ENCODE peak calls at places on chromosome 16, in five cellular contexts. X, E, C, R and Y are unnamed samples.
A peak's percentile ranks its signal among the peaks of the same experiment; 100 is the strongest.

GRCh38 chr16:4283939-4284338 is 11.1 kb upstream of the TFAP4 start:
- DNase-seq in X (no peak), E (no peak), C (no peak), R (no peak), Y (no peak)

GRCh38 chr16:30585022-30585399 is 486 bp downstream of the ZNF785 start:
- DNase-seq in X (peak; percentile 24), E (no peak), C (no peak), R (peak; percentile 66), Y (no peak)

GRCh38 chr16:22428654-22429053 is 54.2 kb upstream of the CDR2 start:
- DNase-seq in X (no peak), E (no peak), C (no peak), R (no peak), Y (peak; percentile 50)

GRCh38 chr16:56933266-56933619 is 1.3 kb downstream of the HERPUD1 start:
- DNase-seq in X (no peak), E (no peak), C (no peak), R (peak; percentile 25), Y (no peak)

GRCh38 chr16:48537275-48537674 is 72.7 kb downstream of the N4BP1 start:
- DNase-seq in X (peak; percentile 33), E (no peak), C (no peak), R (peak; percentile 67), Y (no peak)

GRCh38 chr16:52825882-52826281 is 226.8 kb downstream of the CHD9NB start:
- DNase-seq in X (no peak), E (no peak), C (peak; percentile 64), R (no peak), Y (no peak)

GRCh38 chr16:81447383-81448101 is 2.9 kb downstream of the CMIP start:
- DNase-seq in X (no peak), E (peak; percentile 66), C (peak; percentile 15), R (no peak), Y (no peak)

GRCh38 chr16:10594312-10594950 is 14.0 kb upstream of the EMP2 start:
- DNase-seq in X (no peak), E (peak; percentile 96), C (no peak), R (no peak), Y (no peak)

GRCh38 chr16:89921699-89922476 is 1.3 kb upstream of the TUBB3 start:
- DNase-seq in X (peak; percentile 95), E (peak; percentile 54), C (peak; percentile 50), R (peak; percentile 93), Y (peak; percentile 72)

GRCh38 chr16:55487048-55487803 is 8.2 kb downstream of the MMP2 start:
- DNase-seq in X (peak; percentile 79), E (no peak), C (no peak), R (peak; percentile 90), Y (peak; percentile 24)

GRCh38 chr16:9192746-9193145 is 101.3 kb downstream of the HAPSTR1 start:
- DNase-seq in X (no peak), E (no peak), C (no peak), R (no peak), Y (no peak)

GRCh38 chr16:89453662-89454321 is 36.6 kb downstream of the ANKRD11 start:
- DNase-seq in X (peak; percentile 46), E (no peak), C (no peak), R (no peak), Y (no peak)

GRCh38 chr16:12087901-12088364 is 111.4 kb downstream of the SNX29 start:
- DNase-seq in X (no peak), E (no peak), C (no peak), R (peak; percentile 46), Y (no peak)

GRCh38 chr16:19481291-19481690 is 40.6 kb downstream of the GDE1 start:
- DNase-seq in X (no peak), E (no peak), C (no peak), R (no peak), Y (no peak)

GRCh38 chr16:54926166-54926838 is 4.4 kb upstream of the IRX5 start:
- DNase-seq in X (no peak), E (no peak), C (no peak), R (no peak), Y (no peak)

GRCh38 chr16:12289175-12290063 is 312.9 kb downstream of the SNX29 start:
- DNase-seq in X (no peak), E (peak; percentile 55), C (no peak), R (no peak), Y (no peak)

GRCh38 chr16:57788252-57788841 is 13.9 kb downstream of the KIFC3 start:
- DNase-seq in X (no peak), E (no peak), C (no peak), R (peak; percentile 62), Y (peak; percentile 47)

GRCh38 chr16:6684076-6684673 is 648.5 kb upstream of the RBFOX1 start:
- DNase-seq in X (no peak), E (peak; percentile 18), C (peak; percentile 47), R (no peak), Y (peak; percentile 25)

GRCh38 chr16:75026892-75027391 is 28.1 kb downstream of the ZNRF1 start:
- DNase-seq in X (no peak), E (no peak), C (no peak), R (no peak), Y (no peak)

GRCh38 chr16:68259421-68259820 is 4.9 kb upstream of the SLC7A6 start:
- DNase-seq in X (no peak), E (no peak), C (no peak), R (no peak), Y (no peak)

GRCh38 chr16:85350973-85351372 is 238.7 kb upstream of the CIBAR2 start:
- DNase-seq in X (peak; percentile 83), E (peak; percentile 95), C (peak; percentile 62), R (peak; percentile 98), Y (peak; percentile 96)

GRCh38 chr16:25060920-25061319 is 45.8 kb upstream of the ARHGAP17 start:
- DNase-seq in X (no peak), E (no peak), C (peak; percentile 92), R (no peak), Y (no peak)

GRCh38 chr16:28139530-28139929 is 72.2 kb downstream of the XPO6 start:
- DNase-seq in X (no peak), E (no peak), C (no peak), R (no peak), Y (no peak)

GRCh38 chr16:5018791-5019190 is 14.9 kb downstream of the NAGPA start:
- DNase-seq in X (no peak), E (no peak), C (no peak), R (no peak), Y (peak; percentile 76)

GRCh38 chr16:28829747-28830146 is 6.9 kb downstream of the ATXN2L start:
- DNase-seq in X (no peak), E (no peak), C (no peak), R (no peak), Y (no peak)

GRCh38 chr16:85781685-85782370 is 17.5 kb downstream of the EMC8 start:
- DNase-seq in X (peak; percentile 56), E (peak; percentile 24), C (no peak), R (peak; percentile 87), Y (peak; percentile 73)

GRCh38 chr16:81625544-81626152 is 153.4 kb upstream of the PLCG2 start:
- DNase-seq in X (peak; percentile 67), E (peak; percentile 38), C (no peak), R (peak; percentile 86), Y (peak; percentile 62)

GRCh38 chr16:70683146-70683944 is 2.5 kb downstream of the MTSS2 start:
- DNase-seq in X (peak; percentile 13), E (no peak), C (no peak), R (no peak), Y (no peak)

GRCh38 chr16:70682239-70683145 is 3.4 kb downstream of the MTSS2 start:
- DNase-seq in X (peak; percentile 10), E (no peak), C (no peak), R (no peak), Y (no peak)

GRCh38 chr16:70679653-70680494 is 6.0 kb downstream of the MTSS2 start:
- DNase-seq in X (peak; percentile 36), E (no peak), C (peak; percentile 65), R (no peak), Y (no peak)

GRCh38 chr16:70680495-70681381 is 5.1 kb downstream of the MTSS2 start:
- DNase-seq in X (peak; percentile 26), E (no peak), C (no peak), R (no peak), Y (no peak)

GRCh38 chr16:70681382-70682238 is 4.2 kb downstream of the MTSS2 start:
- DNase-seq in X (peak; percentile 25), E (no peak), C (no peak), R (no peak), Y (no peak)
- H3K27me3 ChIP-seq in X (no peaks in the 10 kb centered on the region), E (no peaks in the 10 kb centered on the region), C (no peaks in the 10 kb centered on the region), R (no peaks in the 10 kb centered on the region), Y (no peaks in the 10 kb centered on the region)

DNA sequence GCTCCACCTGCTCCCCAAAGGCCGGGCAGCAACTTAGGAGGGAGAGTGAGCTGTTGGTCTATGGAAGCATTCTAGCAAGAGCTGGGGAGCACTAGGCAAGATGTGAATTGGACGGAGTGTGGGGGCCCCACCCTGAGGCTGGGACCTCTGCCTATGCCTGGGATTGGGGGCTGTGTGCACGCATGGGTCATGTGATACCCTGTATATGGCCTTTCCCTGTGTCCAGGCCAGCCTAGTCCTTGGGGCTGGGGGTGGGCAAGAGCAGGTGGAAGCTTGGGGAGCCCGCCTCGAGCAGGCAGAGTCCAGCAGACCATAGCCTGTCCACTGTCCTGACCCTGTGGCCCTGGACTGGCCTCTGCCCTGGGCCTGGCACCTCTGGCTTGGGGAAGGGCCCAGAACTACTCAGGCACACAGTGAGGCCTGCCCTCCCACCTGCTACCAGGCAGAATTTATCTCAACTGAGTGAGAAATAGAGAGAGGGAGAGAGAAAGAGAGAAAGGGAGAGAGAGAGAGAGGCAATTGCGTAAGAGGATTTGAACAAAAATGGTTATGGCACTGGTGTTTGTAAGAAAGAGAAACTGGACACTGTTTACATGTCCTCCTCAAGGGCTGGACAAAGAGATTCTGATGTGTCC is 19.1 kb downstream of the PDP2 start:
- DNase-seq in X (no peak), E (no peak), C (no peak), R (no peak), Y (no peak)
- H3K4me1 ChIP-seq in X (peaks cover 27% of the 10 kb centered on the region), E (peaks cover 22% of the 10 kb centered on the region), C (peaks cover 67% of the 10 kb centered on the region), R (peaks cover 69% of the 10 kb centered on the region), Y (peaks cover 56% of the 10 kb centered on the region)

DNA sequence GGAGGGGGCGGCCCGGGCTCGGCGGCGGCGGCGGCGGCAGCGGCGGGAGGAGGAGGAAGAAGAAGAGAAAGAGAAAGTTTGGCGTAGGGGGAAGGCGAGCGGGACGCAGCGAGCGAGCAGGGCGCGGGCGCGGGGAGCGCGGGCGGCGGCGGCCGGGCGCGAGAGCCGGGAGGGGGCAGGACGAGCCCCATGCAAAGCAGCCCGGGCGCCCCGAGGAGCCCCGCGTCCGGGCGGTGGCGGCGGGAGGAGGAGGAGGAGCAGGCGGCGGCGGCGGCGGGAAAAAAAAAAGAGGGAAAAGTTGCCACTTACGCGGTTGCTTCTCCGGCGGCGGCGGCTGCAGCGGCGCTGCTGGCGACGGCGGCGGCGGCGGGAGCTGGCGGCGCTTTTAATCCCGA is 10.3 kb upstream of the ZFHX3 start:
- DNase-seq in X (peak; percentile 54), E (no peak), C (peak; percentile 59), R (no peak), Y (no peak)
- H3K27me3 ChIP-seq in X (no peaks in the 10 kb centered on the region), E (peaks cover 3% of the 10 kb centered on the region), C (peaks cover 82% of the 10 kb centered on the region), R (peaks cover 3% of the 10 kb centered on the region), Y (no peaks in the 10 kb centered on the region)

DNA sequence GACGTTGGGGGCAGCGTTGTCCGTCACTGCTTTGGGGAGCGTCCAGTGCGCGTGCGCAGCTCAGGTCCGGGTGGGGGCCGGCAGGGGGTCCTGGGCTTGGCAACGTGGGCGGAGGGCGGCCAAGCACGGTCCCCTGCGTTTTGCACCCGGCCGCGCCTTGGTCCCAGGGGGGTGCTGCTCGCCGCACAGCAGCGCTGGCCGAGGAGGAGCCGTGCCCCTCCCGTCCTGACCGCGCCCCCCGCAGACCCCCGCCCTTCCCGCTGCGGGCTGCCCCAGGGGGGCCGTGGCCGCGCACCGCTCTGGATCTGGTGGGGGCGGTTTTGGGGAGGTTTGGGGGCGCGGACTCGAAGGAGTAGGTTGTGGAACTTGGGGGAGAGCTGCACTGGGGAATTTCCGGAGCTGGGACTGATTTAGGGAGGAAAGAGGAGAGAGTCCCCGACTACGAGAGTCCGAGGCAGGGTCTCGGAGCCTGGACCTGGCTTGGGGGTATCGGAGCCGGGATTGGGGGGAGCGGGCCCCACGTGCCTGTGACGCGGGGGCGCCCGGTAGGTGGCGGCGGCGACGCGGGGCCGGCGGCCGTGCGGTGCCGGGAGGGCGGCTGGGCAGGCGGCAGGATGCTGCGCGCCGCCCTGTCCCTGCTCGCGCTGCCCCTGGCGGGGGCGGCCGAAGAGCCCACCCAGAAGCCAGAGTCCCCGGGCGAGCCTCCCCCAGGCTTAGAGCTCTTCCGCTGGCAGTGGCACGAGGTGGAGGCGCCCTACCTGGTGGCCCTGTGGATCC is at the start of gene SLC9A5:
- DNase-seq in X (peak; percentile 59), E (no peak), C (peak; percentile 58), R (peak; percentile 75), Y (no peak)
- H3K4me1 ChIP-seq in X (peaks cover 12% of the 10 kb centered on the region), E (peaks cover 9% of the 10 kb centered on the region), C (peaks cover 5% of the 10 kb centered on the region), R (peaks cover 52% of the 10 kb centered on the region), Y (peaks cover 27% of the 10 kb centered on the region)